ENCODE peak calls at places on chromosomes 13 and 19, in nine cellular contexts. C is aorta, T is fibroblast of lung, F is GM23338, R is Peyer's patch, Q is psoas muscle, I is neural progenitor cell, B is SJSA1, H is GM06990. A is an unnamed sample.
A peak's percentile ranks its signal among the peaks of the same experiment; 100 is the strongest.

GRCh38 chr19:52981329-52981728 is 18.6 kb upstream of the ZNF816 start:
- DNase-seq in C (no peak), T (no peak), R (no peak), Q (no peak), I (peak; percentile 12), F (peak; percentile 34), B (no peak), H (no peak), A (no peak)

GRCh38 chr19:51010066-51010795 is 8.8 kb upstream of the KLK8 start:
- DNase-seq in H (no peak), I (no peak), R (no peak), Q (no peak), B (no peak), F (no peak), T (no peak), C (no peak), A (no peak)

GRCh38 chr13:107192289-107192688 is 624.4 kb upstream of the ARGLU1 start:
- DNase-seq in T (peak; percentile 60), C (no peak), F (peak; percentile 56), H (no peak), I (peak; percentile 6), Q (no peak), R (no peak), B (peak; percentile 54), A (no peak)

GRCh38 chr13:101179021-101179420 is 237.3 kb downstream of the NALCN start:
- DNase-seq in F (no peak), I (no peak), B (no peak), T (no peak), Q (no peak), R (no peak), H (no peak), C (no peak), A (no peak)

GRCh38 chr13:62643007-62643483 is 1227.4 kb upstream of the PCDH20 start:
- DNase-seq in I (no peak), F (no peak), C (no peak), T (peak; percentile 41), H (no peak), B (no peak), R (no peak), Q (no peak), A (no peak)

GRCh38 chr13:70173236-70173959 is 65.1 kb upstream of the KLHL1 start:
- DNase-seq in F (peak; percentile 8), Q (no peak), I (no peak), R (no peak), H (no peak), T (peak; percentile 13), B (no peak), C (no peak), A (no peak)

GRCh38 chr13:30708541-30708940 is 26.8 kb upstream of the ALOX5AP start:
- DNase-seq in Q (no peak), I (no peak), T (peak; percentile 72), C (no peak), H (no peak), F (no peak), B (no peak), R (no peak), A (no peak)

GRCh38 chr19:40365613-40366401 is 17.3 kb downstream of the PLD3 start:
- DNase-seq in B (peak; percentile 70), C (peak; percentile 83), Q (no peak), R (no peak), H (peak; percentile 88), I (peak; percentile 91), F (peak; percentile 91), T (peak; percentile 61), A (peak; percentile 63)

GRCh38 chr13:40589285-40590109 is 76.9 kb downstream of the FOXO1 start:
- DNase-seq in R (peak; percentile 74), F (no peak), B (peak; percentile 51), Q (peak; percentile 62), H (peak; percentile 79), C (peak; percentile 55), T (peak; percentile 77), I (peak; percentile 38), A (no peak)

GRCh38 chr19:29664753-29665214 is 477 bp upstream of the PLEKHF1 start:
- DNase-seq in B (no peak), I (no peak), F (no peak), T (no peak), Q (no peak), H (no peak), C (no peak), R (no peak), A (no peak)

GRCh38 chr19:8127311-8127710 is 22.1 kb downstream of the FBN3 start:
- DNase-seq in B (no peak), Q (no peak), H (no peak), T (no peak), F (no peak), I (no peak), C (no peak), R (no peak), A (no peak)
- H3K4me3 ChIP-seq in B (no peak overlapping the region), Q (no peak overlapping the region), H (no peak overlapping the region), T (no peak overlapping the region), F (no peak overlapping the region), I (no peak overlapping the region), C (no peak overlapping the region), R (no peak overlapping the region), A (no peak overlapping the region)

GRCh38 chr13:57632276-57633140 is 964 bp downstream of the PCDH17 start:
- DNase-seq in B (no peak), C (peak; percentile 41), Q (peak; percentile 46), I (peak; percentile 57), R (no peak), T (peak; percentile 51), H (no peak), F (peak; percentile 65), A (peak; percentile 21)

GRCh38 chr13:57635541-57635940 is 4.0 kb downstream of the PCDH17 start:
- DNase-seq in Q (no peak), F (no peak), C (no peak), B (no peak), T (peak; percentile 14), R (no peak), I (no peak), H (no peak), A (no peak)

GRCh38 chr13:57633141-57633949 is 1.8 kb downstream of the PCDH17 start:
- DNase-seq in H (no peak), Q (peak; percentile 74), T (peak; percentile 50), C (peak; percentile 57), I (peak; percentile 75), B (no peak), R (no peak), F (peak; percentile 88), A (peak; percentile 66)

GRCh38 chr13:57634829-57635165 is 3.3 kb downstream of the PCDH17 start:
- DNase-seq in B (no peak), R (no peak), T (no peak), H (no peak), C (peak; percentile 46), Q (peak; percentile 47), I (peak; percentile 34), F (peak; percentile 43), A (peak; percentile 32)

DNA sequence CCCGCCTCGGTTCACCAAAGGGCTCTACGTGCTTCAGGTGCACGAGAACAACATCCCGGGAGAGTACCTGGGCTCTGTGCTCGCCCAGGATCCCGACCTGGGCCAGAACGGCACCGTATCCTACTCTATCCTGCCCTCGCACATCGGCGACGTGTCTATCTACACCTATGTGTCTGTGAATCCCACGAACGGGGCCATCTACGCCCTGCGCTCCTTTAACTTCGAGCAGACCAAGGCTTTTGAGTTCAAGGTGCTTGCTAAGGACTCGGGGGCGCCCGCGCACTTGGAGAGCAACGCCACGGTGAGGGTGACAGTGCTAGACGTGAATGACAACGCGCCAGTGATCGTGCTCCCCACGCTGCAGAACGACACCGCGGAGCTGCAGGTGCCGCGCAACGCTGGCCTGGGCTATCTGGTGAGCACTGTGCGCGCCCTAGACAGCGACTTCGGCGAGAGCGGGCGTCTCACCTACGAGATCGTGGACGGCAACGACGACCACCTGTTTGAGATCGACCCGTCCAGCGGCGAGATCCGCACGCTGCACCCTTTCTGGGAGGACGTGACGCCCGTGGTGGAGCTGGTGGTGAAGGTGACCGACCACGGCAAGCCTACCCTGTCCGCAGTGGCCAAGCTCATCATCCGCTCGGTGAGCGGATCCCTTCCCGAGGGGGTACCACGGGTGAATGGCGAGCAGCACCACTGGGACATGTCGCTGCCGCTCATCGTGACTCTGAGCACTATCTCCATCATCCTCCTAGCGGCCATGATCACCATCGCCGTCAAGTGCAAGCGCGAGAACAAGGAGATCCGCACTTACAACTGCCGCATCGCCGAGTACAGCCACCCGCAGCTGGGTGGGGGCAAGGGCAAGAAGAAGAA is 2.6 kb downstream of the PCDH17 start:
- DNase-seq in H (no peak), B (no peak), C (peak; percentile 42), R (no peak), Q (no peak), F (peak; percentile 74), T (peak; percentile 45), I (peak; percentile 24), A (peak; percentile 21)
- H3K4me3 ChIP-seq in H (no peak overlapping the region), B (no peak overlapping the region), C (no peak overlapping the region), R (peak overlapping the region; percentile 49), Q (peak overlapping the region; percentile 67), F (peak overlapping the region; percentile 81), T (peak overlapping the region; percentile 13), I (peak overlapping the region; percentile 82), A (no peak overlapping the region)

DNA sequence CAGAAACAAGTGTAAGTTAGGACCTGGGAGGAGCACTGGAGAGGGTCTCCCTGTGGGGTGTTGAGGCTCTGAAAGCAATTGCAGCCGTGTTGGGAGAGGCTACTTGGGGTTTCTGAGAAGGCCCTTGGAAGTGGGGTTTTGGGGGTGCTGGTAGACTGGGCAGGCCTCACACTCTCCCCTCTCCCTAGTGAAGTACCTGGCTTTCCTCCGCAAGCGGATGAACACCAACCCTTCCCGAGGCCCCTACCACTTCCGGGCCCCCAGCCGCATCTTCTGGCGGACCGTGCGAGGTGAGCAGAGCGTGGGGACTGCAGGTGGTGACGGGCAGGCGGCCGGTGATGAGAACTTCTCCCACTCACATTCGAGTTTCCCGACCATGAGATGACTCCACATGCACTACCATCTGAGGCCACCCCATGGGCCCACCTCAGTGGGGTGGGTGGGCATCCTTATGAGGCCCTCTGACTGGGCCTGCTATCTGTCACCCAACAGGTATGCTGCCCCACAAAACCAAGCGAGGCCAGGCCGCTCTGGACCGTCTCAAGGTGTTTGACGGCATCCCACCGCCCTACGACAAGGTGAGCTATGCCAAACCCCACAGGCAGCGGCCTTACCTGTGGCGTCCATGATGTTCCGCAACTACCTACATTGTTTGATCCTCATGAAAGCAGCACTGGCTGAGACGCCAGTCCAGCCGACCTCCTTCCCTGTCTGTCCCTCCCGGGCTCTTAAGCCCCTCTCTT is 3.0 kb downstream of the RPL13A start:
- DNase-seq in R (no peak), H (no peak), F (no peak), C (no peak), Q (no peak), T (no peak), I (no peak), B (no peak), A (no peak)
- H3K4me3 ChIP-seq in R (no peak overlapping the region), H (peak overlapping the region; percentile 99), F (peak overlapping the region; percentile 95), C (no peak overlapping the region), Q (peak overlapping the region; percentile 98), T (peak overlapping the region; percentile 95), I (no peak overlapping the region), B (no peak overlapping the region), A (no peak overlapping the region)

GRCh38 chr19:58498316-58499020 is 13.3 kb downstream of the SLC27A5 start:
- DNase-seq in I (no peak), R (no peak), F (no peak), T (no peak), C (peak; percentile 58), B (no peak), Q (peak; percentile 70), H (no peak), A (no peak)

GRCh38 chr19:58497634-58498170 is 14.1 kb downstream of the SLC27A5 start:
- DNase-seq in F (no peak), C (no peak), T (no peak), R (no peak), Q (no peak), H (no peak), I (no peak), B (no peak), A (no peak)

GRCh38 chr19:58499021-58499927 is 12.5 kb downstream of the SLC27A5 start:
- DNase-seq in F (peak; percentile 100), B (peak; percentile 96), R (peak; percentile 97), I (peak; percentile 100), H (peak; percentile 98), C (peak; percentile 100), T (peak; percentile 97), Q (peak; percentile 100), A (peak; percentile 100)

GRCh38 chr19:58500242-58500641 is 11.6 kb downstream of the SLC27A5 start:
- DNase-seq in F (no peak), R (no peak), B (no peak), Q (no peak), C (no peak), I (no peak), T (no peak), H (no peak), A (no peak)
- H3K4me3 ChIP-seq in F (peak overlapping the region; percentile 82), R (peak overlapping the region; percentile 51), B (no peak overlapping the region), Q (peak overlapping the region; percentile 68), C (no peak overlapping the region), I (peak overlapping the region; percentile 68), T (peak overlapping the region; percentile 82), H (peak overlapping the region; percentile 66), A (no peak overlapping the region)